ENCODE peak calls at places on chromosomes 6 and 20, in ten cellular contexts. H, S, D, K, P, U, X, T, B and Q are unnamed samples. For H3K4me1, the result is how much of the 10 kb centered on the place peaks cover.

GRCh38 chr6:134935076-134935475 is 14.8 kb downstream of the ALDH8A1 start:
- DNase-seq in H (no peak), S (peak), D (no peak), K (no peak), P (no peak), U (no peak), X (no peak), T (no peak), B (no peak), Q (no peak)

GRCh38 chr20:57137676-57138075 is 128.8 kb downstream of the BMP7 start:
- DNase-seq in H (no peak), S (no peak), D (no peak), K (no peak), P (no peak), U (no peak), X (no peak), T (no peak), B (no peak), Q (no peak)

GRCh38 chr6:4394786-4395185 is 259.4 kb upstream of the ECI2 start:
- DNase-seq in H (no peak), S (no peak), D (no peak), K (no peak), P (no peak), U (no peak), X (no peak), T (no peak), B (no peak), Q (no peak)

GRCh38 chr6:71349976-71350615 is 61.5 kb downstream of the OGFRL1 start:
- DNase-seq in H (peak), S (peak), D (no peak), K (peak), P (peak), U (peak), X (no peak), T (peak), B (no peak), Q (no peak)

GRCh38 chr6:155224618-155225017 is 39.2 kb upstream of the CLDN20 start:
- DNase-seq in H (no peak), S (no peak), D (no peak), K (no peak), P (no peak), U (no peak), X (no peak), T (no peak), B (no peak), Q (no peak)

GRCh38 chr6:36326351-36326995 is 10.2 kb downstream of the BNIP5 start:
- DNase-seq in H (peak), S (peak), D (no peak), K (no peak), P (no peak), U (no peak), X (no peak), T (no peak), B (no peak), Q (no peak)

GRCh38 chr20:57332105-57333089 is 2.8 kb downstream of the SPO11 start:
- DNase-seq in H (no peak), S (no peak), D (no peak), K (no peak), P (no peak), U (no peak), X (no peak), T (no peak), B (no peak), Q (no peak)

GRCh38 chr20:57509665-57510237 is 15.2 kb downstream of the CTCFL start:
- DNase-seq in H (no peak), S (no peak), D (peak), K (no peak), P (no peak), U (no peak), X (peak), T (no peak), B (peak), Q (peak)

GRCh38 chr6:129292836-129293235 is 409.9 kb downstream of the LAMA2 start:
- DNase-seq in H (no peak), S (no peak), D (no peak), K (no peak), P (no peak), U (no peak), X (no peak), T (no peak), B (no peak), Q (no peak)

GRCh38 chr6:148769304-148769968 is 22.6 kb downstream of the UST start:
- DNase-seq in H (no peak), S (no peak), D (no peak), K (no peak), P (no peak), U (no peak), X (no peak), T (no peak), B (no peak), Q (no peak)

GRCh38 chr20:37270586-37271420 is 9.2 kb upstream of the GHRH start:
- DNase-seq in H (no peak), S (peak), D (no peak), K (no peak), P (no peak), U (no peak), X (no peak), T (no peak), B (no peak), Q (no peak)

GRCh38 chr6:129536271-129536670 is 173.7 kb downstream of the ARHGAP18 start:
- DNase-seq in H (no peak), S (no peak), D (no peak), K (no peak), P (no peak), U (no peak), X (no peak), T (no peak), B (no peak), Q (no peak)

GRCh38 chr6:36638579-36638978 is 39.9 kb upstream of the CDKN1A start:
- DNase-seq in H (no peak), S (no peak), D (no peak), K (no peak), P (no peak), U (no peak), X (no peak), T (no peak), B (no peak), Q (no peak)

GRCh38 chr6:48765352-48765961 is 654.5 kb upstream of the PTCHD4 start:
- DNase-seq in H (peak), S (peak), D (peak), K (peak), P (no peak), U (no peak), X (peak), T (no peak), B (no peak), Q (no peak)

GRCh38 chr6:40349092-40349491 is 238.1 kb downstream of the LRFN2 start:
- DNase-seq in H (peak), S (no peak), D (no peak), K (no peak), P (peak), U (no peak), X (no peak), T (peak), B (no peak), Q (no peak)

GRCh38 chr6:44925100-44925739 is 402.9 kb upstream of the RUNX2 start:
- DNase-seq in H (no peak), S (peak), D (no peak), K (peak), P (no peak), U (no peak), X (no peak), T (no peak), B (no peak), Q (no peak)

GRCh38 chr6:135888818-135889217 is 37.3 kb downstream of the PDE7B start:
- DNase-seq in H (no peak), S (no peak), D (no peak), K (no peak), P (no peak), U (no peak), X (no peak), T (no peak), B (no peak), Q (no peak)

GRCh38 chr6:117233146-117233545 is 32.2 kb upstream of the VGLL2 start:
- DNase-seq in H (no peak), S (no peak), D (no peak), K (no peak), P (no peak), U (no peak), X (no peak), T (no peak), B (no peak), Q (no peak)

GRCh38 chr6:153553627-153554026 is 422.5 kb upstream of the RGS17 start:
- DNase-seq in H (no peak), S (no peak), D (peak), K (no peak), P (no peak), U (no peak), X (no peak), T (no peak), B (no peak), Q (no peak)

GRCh38 chr6:163984446-163984936 is 570.0 kb downstream of the QKI start:
- DNase-seq in H (no peak), S (no peak), D (no peak), K (no peak), P (no peak), U (no peak), X (no peak), T (no peak), B (no peak), Q (no peak)

GRCh38 chr6:51753635-51754034 is 333.8 kb downstream of the PKHD1 start:
- DNase-seq in H (no peak), S (no peak), D (no peak), K (no peak), P (no peak), U (no peak), X (peak), T (no peak), B (peak), Q (no peak)

GRCh38 chr6:37182736-37183590 is 13.0 kb downstream of the PIM1 start:
- DNase-seq in H (peak), S (no peak), D (no peak), K (no peak), P (no peak), U (no peak), X (peak), T (no peak), B (peak), Q (no peak)

GRCh38 chr20:62936996-62937352 is 973 bp upstream of the GID8 start:
- DNase-seq in H (no peak), S (peak), D (no peak), K (peak), P (no peak), U (no peak), X (no peak), T (no peak), B (no peak), Q (no peak)

GRCh38 chr20:1517010-1517409 is 25.8 kb upstream of the SIRPB2 start:
- DNase-seq in H (no peak), S (no peak), D (no peak), K (no peak), P (no peak), U (no peak), X (no peak), T (no peak), B (no peak), Q (no peak)

DNA sequence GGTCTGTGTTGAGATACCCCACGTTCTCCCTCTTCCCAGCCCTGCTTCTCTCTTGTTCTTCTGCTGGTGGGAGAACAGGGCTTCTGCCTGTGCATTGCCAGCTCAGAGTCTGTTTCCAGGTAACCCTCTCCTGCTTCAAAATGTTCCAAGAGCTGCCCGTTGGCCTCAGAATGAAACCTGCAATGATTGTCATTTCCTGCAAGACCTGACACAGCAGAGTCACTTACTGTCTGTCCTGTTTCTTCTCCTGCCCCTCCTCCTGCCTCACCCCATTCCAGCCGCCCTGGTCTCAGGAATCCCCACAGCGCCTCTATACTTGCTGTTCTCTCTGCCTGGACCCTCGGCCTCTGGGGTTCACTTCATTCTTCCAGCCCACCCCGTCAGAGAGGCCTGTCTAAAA is 81.4 kb upstream of the ARID1B start:
- DNase-seq in H (no peak), S (no peak), D (no peak), K (no peak), P (no peak), U (no peak), X (no peak), T (no peak), B (no peak), Q (no peak)
- H3K27ac ChIP-seq in H (no peak), S (no peak), D (no peak), K (no peak), P (no peak), U (no peak), X (no peak), T (no peak), B (no peak), Q (no peak)

DNA sequence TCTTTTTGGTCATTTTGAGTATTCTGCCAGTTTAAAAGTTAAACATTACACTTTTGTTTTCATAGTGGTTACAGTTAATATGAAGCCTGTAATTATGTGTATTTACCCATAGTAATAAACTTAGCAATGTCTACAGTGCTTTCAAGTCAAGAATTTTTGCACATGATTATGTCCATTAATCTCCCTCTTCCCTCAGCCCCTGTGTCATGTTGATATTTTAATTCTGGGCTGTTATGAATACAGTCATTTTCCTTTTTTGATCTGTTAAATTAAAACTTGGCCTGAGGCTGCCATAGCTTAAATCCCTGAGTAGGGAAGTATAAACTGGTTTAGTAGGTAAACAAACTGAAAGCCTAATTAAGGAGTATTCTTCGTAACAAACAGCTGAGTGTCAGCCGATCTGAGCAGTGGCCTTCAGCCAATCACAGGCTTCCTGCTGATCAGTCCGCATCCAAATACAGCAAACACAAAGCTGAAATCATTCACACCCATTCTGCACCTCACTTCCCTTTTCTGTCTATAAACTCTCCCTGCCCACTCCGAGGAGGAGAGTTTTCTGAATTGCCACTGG is 9.5 kb upstream of the SFT2D1 start:
- DNase-seq in H (no peak), S (no peak), D (no peak), K (no peak), P (no peak), U (peak), X (no peak), T (no peak), B (peak), Q (peak)
- H3K4me1 ChIP-seq in H (under half), S (under half), D (under half), K (under half), P (under half), U (under half), X (under half), T (under half), B (under half), Q (under half)

GRCh38 chr6:31775184-31775583 is 1.9 kb downstream of the VWA7 start:
- DNase-seq in H (no peak), S (no peak), D (no peak), K (no peak), P (no peak), U (no peak), X (peak), T (no peak), B (peak), Q (no peak)

GRCh38 chr6:31775633-31776263 is 1.4 kb downstream of the VWA7 start:
- DNase-seq in H (no peak), S (no peak), D (no peak), K (no peak), P (no peak), U (no peak), X (no peak), T (no peak), B (no peak), Q (no peak)

GRCh38 chr6:31776961-31777666 is at the start of gene VWA7:
- DNase-seq in H (peak), S (peak), D (peak), K (peak), P (peak), U (no peak), X (peak), T (no peak), B (peak), Q (peak)

GRCh38 chr6:31777667-31778050 is 531 bp upstream of the VWA7 start:
- DNase-seq in H (no peak), S (no peak), D (no peak), K (no peak), P (no peak), U (no peak), X (no peak), T (no peak), B (no peak), Q (no peak)

DNA sequence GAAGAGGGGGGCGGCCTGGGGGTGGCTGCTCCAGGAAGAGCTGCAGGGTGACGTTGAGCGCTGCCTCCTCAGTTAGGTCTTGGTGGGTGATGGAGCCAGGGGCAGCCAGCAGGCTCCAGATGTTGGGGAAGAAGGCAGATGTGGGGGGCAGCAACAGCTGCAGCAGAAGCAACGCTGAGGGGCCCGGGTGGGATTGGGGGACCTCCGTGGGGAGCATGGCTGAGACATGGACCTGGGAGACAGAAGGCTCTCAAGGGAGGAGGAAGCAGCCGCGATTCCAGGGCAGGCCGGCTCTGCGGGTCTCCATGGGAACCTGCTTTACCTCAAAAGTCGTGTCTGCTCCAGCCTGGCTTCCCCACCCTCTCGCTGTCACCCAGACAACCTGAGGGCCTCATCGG is 566 bp downstream of the VWA7 start:
- DNase-seq in H (peak), S (no peak), D (no peak), K (no peak), P (no peak), U (no peak), X (no peak), T (no peak), B (no peak), Q (no peak)
- TF ChIP-seq POLR2A in H (no peak), S (no peak), D (no peak), K (no peak), P (no peak), U (no peak), X (no peak), T (no peak), B (no peak), Q (no peak)

GRCh38 chr6:34227656-34228421 is 8.8 kb upstream of the HMGA1 start:
- DNase-seq in H (no peak), S (no peak), D (no peak), K (no peak), P (no peak), U (no peak), X (no peak), T (no peak), B (no peak), Q (no peak)
- H3K27ac ChIP-seq in H (no peak), S (no peak), D (peak), K (no peak), P (no peak), U (no peak), X (no peak), T (no peak), B (no peak), Q (no peak)

GRCh38 chr20:35325385-35325784 is 33.2 kb upstream of the FAM83C start:
- DNase-seq in H (no peak), S (no peak), D (no peak), K (no peak), P (no peak), U (no peak), X (no peak), T (no peak), B (no peak), Q (no peak)

GRCh38 chr20:35327074-35327976 is 35.1 kb upstream of the FAM83C start:
- DNase-seq in H (no peak), S (peak), D (no peak), K (peak), P (no peak), U (no peak), X (peak), T (no peak), B (peak), Q (peak)

GRCh38 chr20:35328095-35328685 is 36.0 kb upstream of the FAM83C start:
- DNase-seq in H (no peak), S (no peak), D (no peak), K (no peak), P (no peak), U (no peak), X (no peak), T (no peak), B (no peak), Q (no peak)

GRCh38 chr20:35326021-35326731 is 34.0 kb upstream of the FAM83C start:
- DNase-seq in H (peak), S (no peak), D (no peak), K (no peak), P (no peak), U (no peak), X (peak), T (no peak), B (no peak), Q (no peak)

GRCh38 chr20:35326732-35327073 is 34.5 kb upstream of the FAM83C start:
- DNase-seq in H (no peak), S (no peak), D (no peak), K (no peak), P (no peak), U (no peak), X (no peak), T (no peak), B (no peak), Q (no peak)
- H3K4me1 ChIP-seq in H (under half), S (under half), D (under half), K (under half), P (under half), U (under half), X (under half), T (under half), B (under half), Q (under half)

DNA sequence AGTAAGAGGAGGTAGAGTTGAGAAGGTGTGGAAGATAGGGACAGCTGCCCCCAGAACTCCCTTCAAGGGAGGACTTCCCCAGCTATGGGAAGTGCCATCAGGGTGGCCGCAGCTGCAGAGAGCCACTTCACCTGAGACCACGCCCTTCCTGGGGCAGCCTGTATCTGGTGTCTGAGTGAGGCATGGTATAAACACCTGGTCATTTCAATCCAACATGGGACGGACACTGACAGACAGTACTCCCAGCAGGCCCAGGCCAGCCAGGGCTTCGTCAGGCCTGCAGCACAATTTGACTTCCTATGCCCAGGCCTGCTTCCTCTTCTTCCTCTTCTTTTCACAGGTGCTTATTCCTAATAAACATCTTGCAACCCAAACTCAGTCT is 4.5 kb downstream of the SOX12 start:
- DNase-seq in H (no peak), S (no peak), D (no peak), K (no peak), P (no peak), U (no peak), X (no peak), T (no peak), B (peak), Q (no peak)
- TF ChIP-seq POLR2A in H (no peak), S (no peak), D (no peak), K (no peak), P (no peak), U (no peak), X (no peak), T (no peak), B (no peak), Q (no peak)

DNA sequence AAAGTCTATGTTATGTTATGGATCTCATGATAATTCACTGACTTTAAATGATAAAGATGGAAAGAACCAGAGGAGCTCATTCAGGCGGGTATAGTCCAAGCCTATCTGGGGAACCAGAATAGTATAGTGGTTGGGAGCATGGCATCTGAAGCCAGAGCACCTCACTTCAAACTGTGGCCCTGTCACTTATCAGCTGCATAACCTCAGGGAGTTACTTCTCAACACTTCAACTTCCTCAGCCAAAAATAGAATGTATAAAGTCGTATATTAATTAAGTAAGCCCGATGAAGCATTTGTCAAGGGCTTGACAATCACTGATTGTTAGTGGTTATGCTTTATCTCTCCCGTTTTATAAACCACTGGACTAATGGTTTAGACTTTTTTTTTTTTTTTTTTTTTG is 112.7 kb downstream of the RTN4IP1 start:
- DNase-seq in H (no peak), S (no peak), D (no peak), K (no peak), P (no peak), U (no peak), X (no peak), T (no peak), B (no peak), Q (no peak)
- H3K27ac ChIP-seq in H (no peak), S (no peak), D (no peak), K (no peak), P (no peak), U (no peak), X (no peak), T (no peak), B (no peak), Q (no peak)

DNA sequence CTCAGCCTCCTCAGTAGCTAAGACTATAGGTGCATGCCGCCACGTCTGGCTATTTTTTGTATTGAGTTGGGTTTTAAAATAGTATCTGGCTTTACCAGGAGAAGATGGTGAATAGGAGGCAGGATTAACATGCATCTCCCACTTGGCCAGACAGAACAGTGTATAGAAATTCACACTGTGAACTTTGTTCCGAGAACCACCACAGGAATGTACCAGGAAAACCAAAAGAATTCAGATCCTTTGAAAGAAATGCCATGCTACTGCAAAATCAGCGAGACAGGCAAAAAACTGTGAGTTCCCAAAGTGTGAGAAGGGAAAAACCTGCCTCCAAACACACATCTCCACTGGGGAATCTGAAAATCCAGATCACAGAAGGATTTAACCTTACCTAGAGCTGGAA is 327.6 kb downstream of the NKAIN2 start:
- DNase-seq in H (no peak), S (no peak), D (no peak), K (no peak), P (no peak), U (no peak), X (no peak), T (no peak), B (no peak), Q (no peak)
- H3K4me1 ChIP-seq in H (under half), S (under half), D (under half), K (under half), P (under half), U (under half), X (under half), T (under half), B (under half), Q (under half)